ENCODE peak calls at places on chromosomes 4 and X, in ten cellular contexts. R is H7, I is progenitor cell of endocrine pancreas, Q is T-helper 2 cell, V is HT-29, W is SHP77, Z is pancreas, Y is upper lobe of right lung, K is glutamatergic neuron, S is naive B cell. D is an unnamed sample.

GRCh38 chr4:118586357-118586790 is 98.8 kb upstream of the METTL14 start:
- DNase-seq in Q (no peak), V (no peak), W (no peak), R (peak), I (no peak), S (no peak), Y (no peak), K (peak), Z (peak), D (no peak)

GRCh38 chr4:88868510-88868909 is 170.9 kb upstream of the NAP1L5 start:
- DNase-seq in R (no peak), S (no peak), V (no peak), Z (no peak), Q (no peak), I (no peak), W (no peak), K (no peak), Y (no peak), D (no peak)

GRCh38 chr4:44257461-44257860 is 191.1 kb downstream of the KCTD8 start:
- DNase-seq in S (no peak), I (no peak), Z (no peak), R (no peak), V (no peak), Y (no peak), K (peak), Q (no peak), W (no peak), D (no peak)

GRCh38 chr4:176875026-176875425 is 82.3 kb upstream of the VEGFC start:
- DNase-seq in S (no peak), Q (no peak), I (no peak), Y (no peak), R (no peak), W (no peak), K (no peak), Z (no peak), V (no peak), D (no peak)

GRCh38 chrX:33195698-33196097 is 15.7 kb downstream of the DMD start:
- DNase-seq in Y (no peak), S (no peak), W (no peak), Z (no peak), R (no peak), I (no peak), Q (no peak), V (no peak), K (no peak), D (no peak)

GRCh38 chr4:113368056-113368455 is 318.6 kb downstream of the ANK2 start:
- DNase-seq in K (no peak), Q (no peak), I (no peak), Y (no peak), R (no peak), Z (no peak), W (no peak), V (no peak), S (no peak), D (no peak)

GRCh38 chr4:155077860-155078259 is 130.6 kb upstream of the NPY2R start:
- DNase-seq in V (no peak), I (no peak), Z (no peak), R (peak), S (no peak), W (no peak), Y (no peak), K (no peak), Q (no peak), D (no peak)

GRCh38 chr4:6383929-6384328 is 88.5 kb downstream of the PPP2R2C start:
- DNase-seq in V (no peak), K (no peak), Z (no peak), Q (no peak), S (no peak), I (no peak), W (no peak), Y (no peak), R (no peak), D (no peak)

GRCh38 chrX:72123471-72124185 is 8.1 kb downstream of the RTL5 start:
- DNase-seq in Q (no peak), I (no peak), V (no peak), S (no peak), R (peak), K (no peak), W (no peak), Y (no peak), Z (no peak), D (no peak)

GRCh38 chr4:110629780-110630500 is 7.1 kb upstream of the PITX2 start:
- DNase-seq in R (no peak), Z (no peak), S (no peak), Y (no peak), V (no peak), I (no peak), K (no peak), W (no peak), Q (no peak), D (no peak)

GRCh38 chr4:73257995-73258667 is 467 bp downstream of the ANKRD17 start:
- DNase-seq in Z (peak), V (peak), W (peak), Q (no peak), I (peak), Y (no peak), R (peak), S (peak), K (no peak), D (peak)

GRCh38 chrX:72366178-72366577 is 60.5 kb upstream of the CITED1 start:
- DNase-seq in V (no peak), I (no peak), Z (no peak), Y (no peak), Q (no peak), S (no peak), K (no peak), W (no peak), R (no peak), D (no peak)

GRCh38 chr4:110854021-110854678 is 231.3 kb upstream of the PITX2 start:
- DNase-seq in K (peak), W (peak), S (no peak), I (no peak), Y (no peak), V (no peak), Z (no peak), R (no peak), Q (no peak), D (no peak)

GRCh38 chr4:123731009-123731408 is 334.4 kb downstream of the SPRY1 start:
- DNase-seq in Y (no peak), S (no peak), Q (no peak), R (no peak), V (no peak), K (no peak), W (no peak), I (no peak), Z (no peak), D (no peak)

GRCh38 chr4:140152015-140152703 is 1.8 kb downstream of the MAML3 start:
- DNase-seq in V (peak), K (peak), R (peak), W (peak), I (no peak), Q (peak), S (peak), Y (peak), Z (peak), D (peak)

GRCh38 chr4:174136013-174136412 is 147.5 kb downstream of the FBXO8 start:
- DNase-seq in R (no peak), Z (no peak), Y (no peak), I (no peak), S (no peak), Q (no peak), V (no peak), W (peak), K (peak), D (no peak)

GRCh38 chr4:126396703-126397102 is 1081.9 kb downstream of the FAT4 start:
- DNase-seq in I (no peak), K (no peak), Z (no peak), R (no peak), V (no peak), Y (no peak), S (no peak), W (no peak), Q (no peak), D (no peak)

GRCh38 chr4:38928886-38929285 is 61.3 kb downstream of the FAM114A1 start:
- DNase-seq in V (no peak), S (no peak), W (no peak), Z (no peak), R (no peak), Y (no peak), Q (no peak), I (no peak), K (no peak), D (no peak)

GRCh38 chrX:31845003-31845402 is 773.2 kb upstream of the FTHL17 start:
- DNase-seq in S (no peak), I (no peak), V (no peak), Q (no peak), Z (no peak), R (no peak), W (no peak), K (no peak), Y (no peak), D (no peak)

GRCh38 chrX:130111935-130112221 is 1.6 kb upstream of the ELF4 start:
- DNase-seq in W (no peak), Y (no peak), Q (no peak), R (no peak), I (no peak), K (no peak), V (no peak), S (no peak), Z (no peak), D (no peak)

GRCh38 chrX:66064261-66064660 is 24.4 kb upstream of the VSIG4 start:
- DNase-seq in V (no peak), Q (no peak), Z (no peak), R (no peak), K (no peak), W (no peak), I (no peak), Y (no peak), S (no peak), D (no peak)

GRCh38 chrX:53544936-53545335 is 110.8 kb upstream of the HSD17B10 start:
- DNase-seq in Q (no peak), Z (no peak), S (no peak), Y (no peak), R (no peak), V (peak), W (no peak), I (no peak), K (no peak), D (no peak)

GRCh38 chr4:588351-588849 is 12.3 kb upstream of the TMEM271 start:
- DNase-seq in Q (no peak), Y (no peak), Z (no peak), S (no peak), R (peak), I (no peak), W (no peak), K (no peak), V (no peak), D (no peak)

GRCh38 chrX:23732704-23733103 is 10.4 kb downstream of the ACOT9 start:
- DNase-seq in V (no peak), W (no peak), Q (no peak), I (no peak), S (peak), Z (no peak), K (no peak), Y (no peak), R (no peak), D (no peak)

GRCh38 chrX:70219938-70220764 is 14.3 kb upstream of the AWAT1 start:
- DNase-seq in S (no peak), Q (no peak), Z (no peak), I (no peak), W (peak), V (peak), Y (no peak), K (no peak), R (no peak), D (no peak)

GRCh38 chr4:141153751-141154510 is 20.7 kb upstream of the RNF150 start:
- DNase-seq in K (no peak), Z (no peak), Q (no peak), I (no peak), S (no peak), W (no peak), Y (no peak), R (no peak), V (no peak), D (no peak)

GRCh38 chrX:150062292-150063137 is 124.2 kb upstream of the EOLA2 start:
- DNase-seq in V (no peak), R (no peak), K (no peak), Q (no peak), Z (peak), I (no peak), W (peak), S (no peak), Y (no peak), D (no peak)

GRCh38 chr4:8579526-8580320 is 469 bp upstream of the GPR78 start:
- DNase-seq in W (no peak), K (no peak), Y (peak), Z (no peak), Q (no peak), I (no peak), R (no peak), V (no peak), S (no peak), D (no peak)

GRCh38 chr4:99536148-99536728 is 25.4 kb downstream of the C4orf17 start:
- DNase-seq in I (no peak), Y (no peak), R (no peak), K (peak), W (no peak), V (no peak), Q (no peak), S (no peak), Z (no peak), D (no peak)

GRCh38 chr4:152927737-152928136 is 8.4 kb upstream of the FHDC1 start:
- DNase-seq in W (no peak), Y (no peak), Z (no peak), V (no peak), S (no peak), Q (no peak), R (no peak), K (no peak), I (no peak), D (no peak)

GRCh38 chr4:52861879-52862604 is at the start of gene RASL11B:
- DNase-seq in Z (peak), V (no peak), K (peak), I (peak), S (peak), Y (peak), R (peak), Q (peak), W (peak), D (peak)

GRCh38 chr4:46975841-46976551 is 17.4 kb downstream of the GABRA4 start:
- DNase-seq in W (no peak), Q (no peak), Z (no peak), R (no peak), I (no peak), S (no peak), K (no peak), V (no peak), Y (no peak), D (no peak)

GRCh38 chr4:185424905-185425599 is 712 bp downstream of the UFSP2 start:
- DNase-seq in V (peak), S (peak), Z (no peak), R (peak), I (no peak), W (no peak), K (no peak), Y (no peak), Q (no peak), D (no peak)

GRCh38 chrX:40151211-40152172 is 53.7 kb upstream of the BCOR start:
- DNase-seq in R (peak), Z (no peak), W (peak), K (peak), V (no peak), I (no peak), Y (peak), S (no peak), Q (no peak), D (no peak)

GRCh38 chr4:112147697-112148096 is 2.4 kb downstream of the FAM241A start:
- DNase-seq in S (no peak), Q (no peak), R (no peak), Y (no peak), Z (no peak), V (no peak), W (peak), K (no peak), I (no peak), D (no peak)

GRCh38 chr4:6999172-7000086 is 43.7 kb upstream of the TADA2B start:
- DNase-seq in Y (no peak), S (no peak), Q (no peak), W (peak), I (no peak), V (peak), K (no peak), R (peak), Z (no peak), D (peak)

D was measured in stimulated activated naive CD4-positive, alpha-beta T cell treated with Interleukin-2 at 50 U/mL for 16 hours.